ENCODE peak calls at places on chromosomes 12 and 14, in seven cellular contexts. One of them, this sample, is unnamed.

GRCh38 chr14:96051642-96052540 is 12.7 kb downstream of the C14orf132 start:
- DNase-seq in H9: peak
- DNase-seq in mesenchymal stem cell: no peak
- DNase-seq in H1: no peak
- DNase-seq in IMR-90: peak
- DNase-seq in trophoblast cell: peak
- DNase-seq in mesendoderm: peak
- DNase-seq in this sample: no peak

GRCh38 chr14:51485733-51486132 is 166.0 kb upstream of the FRMD6 start:
- DNase-seq in H9: no peak
- DNase-seq in mesenchymal stem cell: no peak
- DNase-seq in H1: no peak
- DNase-seq in IMR-90: no peak
- DNase-seq in trophoblast cell: no peak
- DNase-seq in mesendoderm: no peak
- DNase-seq in this sample: no peak

GRCh38 chr14:31280871-31281220 is 73.3 kb upstream of the HECTD1 start:
- DNase-seq in H9: no peak
- DNase-seq in mesenchymal stem cell: no peak
- DNase-seq in H1: no peak
- DNase-seq in IMR-90: no peak
- DNase-seq in trophoblast cell: no peak
- DNase-seq in mesendoderm: no peak
- DNase-seq in this sample: no peak

GRCh38 chr12:6915789-6916285 is 1.5 kb downstream of the ENO2 start:
- DNase-seq in H9: no peak
- DNase-seq in mesenchymal stem cell: no peak
- DNase-seq in H1: no peak
- DNase-seq in IMR-90: no peak
- DNase-seq in trophoblast cell: no peak
- DNase-seq in mesendoderm: no peak
- DNase-seq in this sample: no peak

GRCh38 chr14:68792022-68792829 is 641 bp downstream of the ZFP36L1 start:
- DNase-seq in H9: no peak
- DNase-seq in mesenchymal stem cell: no peak
- DNase-seq in H1: no peak
- DNase-seq in IMR-90: no peak
- DNase-seq in trophoblast cell: peak
- DNase-seq in mesendoderm: peak
- DNase-seq in this sample: no peak

GRCh38 chr12:62995097-62995496 is 60.1 kb upstream of the PPM1H start:
- DNase-seq in H9: peak
- DNase-seq in mesenchymal stem cell: no peak
- DNase-seq in H1: peak
- DNase-seq in IMR-90: no peak
- DNase-seq in trophoblast cell: no peak
- DNase-seq in mesendoderm: peak
- DNase-seq in this sample: no peak

GRCh38 chr12:92462049-92462448 is 240.7 kb upstream of the PLEKHG7 start:
- DNase-seq in H9: no peak
- DNase-seq in mesenchymal stem cell: peak
- DNase-seq in H1: no peak
- DNase-seq in IMR-90: no peak
- DNase-seq in trophoblast cell: no peak
- DNase-seq in mesendoderm: no peak
- DNase-seq in this sample: no peak

GRCh38 chr14:51336304-51336703 is 96.3 kb downstream of the TMX1 start:
- DNase-seq in H9: no peak
- DNase-seq in mesenchymal stem cell: no peak
- DNase-seq in H1: no peak
- DNase-seq in IMR-90: no peak
- DNase-seq in trophoblast cell: no peak
- DNase-seq in mesendoderm: no peak
- DNase-seq in this sample: no peak

GRCh38 chr12:104049278-104050257 is at the start of gene GLT8D2:
- DNase-seq in H9: peak
- DNase-seq in mesenchymal stem cell: peak
- DNase-seq in H1: no peak
- DNase-seq in IMR-90: peak
- DNase-seq in trophoblast cell: peak
- DNase-seq in mesendoderm: peak
- DNase-seq in this sample: peak

GRCh38 chr12:65867428-65867827 is 43.1 kb downstream of the HMGA2 start:
- DNase-seq in H9: no peak
- DNase-seq in mesenchymal stem cell: peak
- DNase-seq in H1: no peak
- DNase-seq in IMR-90: peak
- DNase-seq in trophoblast cell: no peak
- DNase-seq in mesendoderm: no peak
- DNase-seq in this sample: no peak

GRCh38 chr12:46450279-46450748 is 77.7 kb upstream of the SLC38A2 start:
- DNase-seq in H9: no peak
- DNase-seq in mesenchymal stem cell: no peak
- DNase-seq in H1: no peak
- DNase-seq in IMR-90: no peak
- DNase-seq in trophoblast cell: no peak
- DNase-seq in mesendoderm: no peak
- DNase-seq in this sample: no peak

GRCh38 chr12:120654656-120655055 is 14.2 kb downstream of the CABP1 start:
- DNase-seq in H9: no peak
- DNase-seq in mesenchymal stem cell: no peak
- DNase-seq in H1: no peak
- DNase-seq in IMR-90: no peak
- DNase-seq in trophoblast cell: no peak
- DNase-seq in mesendoderm: no peak
- DNase-seq in this sample: no peak

GRCh38 chr14:48325486-48325885 is 650.1 kb upstream of the MDGA2 start:
- DNase-seq in H9: no peak
- DNase-seq in mesenchymal stem cell: peak
- DNase-seq in H1: no peak
- DNase-seq in IMR-90: peak
- DNase-seq in trophoblast cell: no peak
- DNase-seq in mesendoderm: no peak
- DNase-seq in this sample: no peak
- H3K23ac ChIP-seq in H9: no peak
- H3K23ac ChIP-seq in mesenchymal stem cell: no peak
- H3K23ac ChIP-seq in H1: no peak
- H3K23ac ChIP-seq in IMR-90: no peak
- H3K23ac ChIP-seq in trophoblast cell: no peak
- H3K23ac ChIP-seq in mesendoderm: no peak
- H3K23ac ChIP-seq in this sample: no peak

GRCh38 chr12:39993261-39993660 is 112.6 kb downstream of the SLC2A13 start:
- DNase-seq in H9: no peak
- DNase-seq in mesenchymal stem cell: no peak
- DNase-seq in H1: no peak
- DNase-seq in IMR-90: no peak
- DNase-seq in trophoblast cell: no peak
- DNase-seq in mesendoderm: no peak
- DNase-seq in this sample: no peak
- H3K23ac ChIP-seq in H9: no peak
- H3K23ac ChIP-seq in mesenchymal stem cell: no peak
- H3K23ac ChIP-seq in H1: no peak
- H3K23ac ChIP-seq in IMR-90: no peak
- H3K23ac ChIP-seq in trophoblast cell: no peak
- H3K23ac ChIP-seq in mesendoderm: no peak
- H3K23ac ChIP-seq in this sample: no peak

GRCh38 chr12:59808317-59808910 is 212.6 kb downstream of the SLC16A7 start:
- DNase-seq in H9: no peak
- DNase-seq in mesenchymal stem cell: peak
- DNase-seq in H1: no peak
- DNase-seq in IMR-90: peak
- DNase-seq in trophoblast cell: peak
- DNase-seq in mesendoderm: peak
- DNase-seq in this sample: peak
- H3K23ac ChIP-seq in H9: no peak
- H3K23ac ChIP-seq in mesenchymal stem cell: no peak
- H3K23ac ChIP-seq in H1: no peak
- H3K23ac ChIP-seq in IMR-90: no peak
- H3K23ac ChIP-seq in trophoblast cell: no peak
- H3K23ac ChIP-seq in mesendoderm: no peak
- H3K23ac ChIP-seq in this sample: no peak

GRCh38 chr14:58907803-58908202 is 270.0 kb downstream of the DACT1 start:
- DNase-seq in H9: no peak
- DNase-seq in mesenchymal stem cell: peak
- DNase-seq in H1: no peak
- DNase-seq in IMR-90: peak
- DNase-seq in trophoblast cell: no peak
- DNase-seq in mesendoderm: no peak
- DNase-seq in this sample: no peak

GRCh38 chr14:58915646-58916045 is 272.8 kb upstream of the DAAM1 start:
- DNase-seq in H9: no peak
- DNase-seq in mesenchymal stem cell: no peak
- DNase-seq in H1: no peak
- DNase-seq in IMR-90: no peak
- DNase-seq in trophoblast cell: no peak
- DNase-seq in mesendoderm: no peak
- DNase-seq in this sample: no peak

GRCh38 chr14:58912799-58913432 is 275.2 kb downstream of the DACT1 start:
- DNase-seq in H9: no peak
- DNase-seq in mesenchymal stem cell: no peak
- DNase-seq in H1: no peak
- DNase-seq in IMR-90: peak
- DNase-seq in trophoblast cell: no peak
- DNase-seq in mesendoderm: no peak
- DNase-seq in this sample: no peak

GRCh38 chr14:58914271-58914855 is 274.1 kb upstream of the DAAM1 start:
- DNase-seq in H9: no peak
- DNase-seq in mesenchymal stem cell: no peak
- DNase-seq in H1: no peak
- DNase-seq in IMR-90: no peak
- DNase-seq in trophoblast cell: no peak
- DNase-seq in mesendoderm: no peak
- DNase-seq in this sample: no peak

GRCh38 chr14:58912287-58912686 is 274.5 kb downstream of the DACT1 start:
- DNase-seq in H9: no peak
- DNase-seq in mesenchymal stem cell: no peak
- DNase-seq in H1: no peak
- DNase-seq in IMR-90: no peak
- DNase-seq in trophoblast cell: no peak
- DNase-seq in mesendoderm: no peak
- DNase-seq in this sample: no peak
- H3K23ac ChIP-seq in H9: no peak
- H3K23ac ChIP-seq in mesenchymal stem cell: no peak
- H3K23ac ChIP-seq in H1: no peak
- H3K23ac ChIP-seq in IMR-90: no peak
- H3K23ac ChIP-seq in trophoblast cell: no peak
- H3K23ac ChIP-seq in mesendoderm: no peak
- H3K23ac ChIP-seq in this sample: no peak

GRCh38 chr12:43425361-43425760 is 126.6 kb downstream of the ADAMTS20 start:
- DNase-seq in H9: no peak
- DNase-seq in mesenchymal stem cell: no peak
- DNase-seq in H1: no peak
- DNase-seq in IMR-90: no peak
- DNase-seq in trophoblast cell: peak
- DNase-seq in mesendoderm: no peak
- DNase-seq in this sample: no peak

DNA sequence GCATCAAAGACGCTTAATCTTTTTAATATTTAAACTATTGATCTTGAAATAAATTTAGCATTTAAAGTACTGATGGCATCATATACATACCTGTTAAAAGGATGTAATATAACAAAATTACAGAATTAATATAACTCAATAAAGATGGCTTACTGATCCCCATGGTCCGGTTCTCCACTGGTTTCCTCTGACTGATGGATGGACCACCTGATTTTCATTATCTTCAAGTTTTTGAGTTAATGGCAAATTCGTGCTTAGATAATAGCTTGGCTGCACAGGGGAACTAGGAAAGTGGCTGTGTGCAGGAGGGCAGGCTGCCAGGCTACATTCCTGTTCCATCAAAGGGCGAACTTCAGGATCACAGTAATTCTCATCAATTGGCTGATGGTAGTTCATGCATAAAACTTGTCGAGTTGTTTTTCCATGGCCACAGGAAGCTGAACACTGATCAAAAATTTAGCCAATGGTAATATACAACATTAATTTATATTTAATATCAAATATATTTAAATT is 123.9 kb downstream of the ADAMTS20 start:
- DNase-seq in H9: no peak
- DNase-seq in mesenchymal stem cell: no peak
- DNase-seq in H1: no peak
- DNase-seq in IMR-90: no peak
- DNase-seq in trophoblast cell: no peak
- DNase-seq in mesendoderm: no peak
- DNase-seq in this sample: no peak
- H3K23ac ChIP-seq in H9: no peak
- H3K23ac ChIP-seq in mesenchymal stem cell: no peak
- H3K23ac ChIP-seq in H1: no peak
- H3K23ac ChIP-seq in IMR-90: no peak
- H3K23ac ChIP-seq in trophoblast cell: no peak
- H3K23ac ChIP-seq in mesendoderm: no peak
- H3K23ac ChIP-seq in this sample: no peak

DNA sequence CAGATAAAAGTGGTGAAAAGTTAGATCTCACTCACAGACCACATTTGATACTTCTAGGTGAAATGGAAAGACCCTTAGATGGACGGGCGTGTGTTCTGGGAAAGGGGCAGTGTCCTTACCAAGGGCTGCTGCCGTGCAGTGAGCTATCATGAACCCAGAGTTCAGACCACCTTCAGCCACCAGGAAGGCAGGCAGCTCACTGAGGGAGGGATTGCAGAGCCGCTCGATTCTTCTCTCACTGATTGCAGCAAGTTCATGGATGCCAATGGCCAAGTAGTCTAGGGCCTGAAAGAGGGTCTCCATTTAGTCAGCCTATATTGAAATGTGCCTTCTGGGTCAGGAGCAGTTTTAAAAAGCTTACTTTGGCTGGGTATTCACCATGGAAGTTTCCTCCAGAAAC is 15.7 kb downstream of the HAL start:
- DNase-seq in H9: no peak
- DNase-seq in mesenchymal stem cell: no peak
- DNase-seq in H1: no peak
- DNase-seq in IMR-90: no peak
- DNase-seq in trophoblast cell: no peak
- DNase-seq in mesendoderm: no peak
- DNase-seq in this sample: no peak
- H3K23ac ChIP-seq in H9: no peak
- H3K23ac ChIP-seq in mesenchymal stem cell: no peak
- H3K23ac ChIP-seq in H1: no peak
- H3K23ac ChIP-seq in IMR-90: no peak
- H3K23ac ChIP-seq in trophoblast cell: no peak
- H3K23ac ChIP-seq in mesendoderm: no peak
- H3K23ac ChIP-seq in this sample: no peak

GRCh38 chr12:68814490-68815231 is 6.7 kb downstream of the MDM2 start:
- DNase-seq in H9: no peak
- DNase-seq in mesenchymal stem cell: no peak
- DNase-seq in H1: no peak
- DNase-seq in IMR-90: no peak
- DNase-seq in trophoblast cell: no peak
- DNase-seq in mesendoderm: no peak
- DNase-seq in this sample: no peak
- H3K23ac ChIP-seq in H9: no peak
- H3K23ac ChIP-seq in mesenchymal stem cell: no peak
- H3K23ac ChIP-seq in H1: no peak
- H3K23ac ChIP-seq in IMR-90: no peak
- H3K23ac ChIP-seq in trophoblast cell: no peak
- H3K23ac ChIP-seq in mesendoderm: no peak
- H3K23ac ChIP-seq in this sample: no peak

DNA sequence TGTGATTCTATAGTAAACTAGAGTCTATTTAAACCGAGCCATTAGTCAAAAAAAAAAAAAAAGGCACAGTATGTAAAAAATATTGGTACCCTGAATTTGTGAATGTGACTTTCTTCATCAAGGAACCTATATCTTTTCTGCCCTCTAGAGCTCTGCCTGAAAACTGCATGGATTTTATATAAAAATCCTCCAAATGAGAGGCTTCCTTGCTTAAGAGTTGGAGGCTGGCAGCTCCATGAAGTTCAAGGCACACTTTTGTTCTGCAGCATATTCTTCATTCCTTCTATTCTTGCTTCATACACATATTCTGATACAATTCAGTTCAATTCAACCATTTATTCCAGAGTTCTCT is 23.1 kb upstream of the NKX2-8 start:
- DNase-seq in H9: no peak
- DNase-seq in mesenchymal stem cell: no peak
- DNase-seq in H1: no peak
- DNase-seq in IMR-90: no peak
- DNase-seq in trophoblast cell: no peak
- DNase-seq in mesendoderm: peak
- DNase-seq in this sample: no peak
- H3K23ac ChIP-seq in H9: no peak
- H3K23ac ChIP-seq in mesenchymal stem cell: no peak
- H3K23ac ChIP-seq in H1: no peak
- H3K23ac ChIP-seq in IMR-90: no peak
- H3K23ac ChIP-seq in trophoblast cell: no peak
- H3K23ac ChIP-seq in mesendoderm: no peak
- H3K23ac ChIP-seq in this sample: no peak

This sample was measured in neuronal stem cell.